ENCODE peak calls at places on chromosomes 12 and 14, in four cellular contexts. C is ovary, J is right lobe of liver, Q is tibial artery. M is an unnamed sample.

GRCh38 chr12:130473266-130473665 is 135.6 kb downstream of the PIWIL1 start:
- DNase-seq in J (peak), Q (no peak), C (no peak), M (no peak)

GRCh38 chr12:46546634-46547273 is 174.2 kb upstream of the SLC38A2 start:
- DNase-seq in C (no peak), Q (no peak), J (no peak), M (no peak)

GRCh38 chr12:68479261-68479581 is 131.5 kb upstream of the RAP1B start:
- DNase-seq in Q (no peak), J (no peak), C (no peak), M (no peak)

GRCh38 chr12:64457036-64457435 is 5.1 kb downstream of the TBK1 start:
- DNase-seq in Q (no peak), J (no peak), C (no peak), M (no peak)

GRCh38 chr12:33486058-33486457 is 46.4 kb upstream of the SYT10 start:
- DNase-seq in C (no peak), Q (no peak), J (no peak), M (no peak)

GRCh38 chr14:22814945-22815713 is at the start of gene SLC7A7:
- DNase-seq in C (no peak), Q (no peak), J (no peak), M (no peak)

GRCh38 chr14:54785111-54785777 is 117.4 kb downstream of the GCH1 start:
- DNase-seq in J (no peak), C (no peak), Q (peak), M (peak)

GRCh38 chr14:48672506-48672905 is 913.7 kb downstream of the RPS29 start:
- DNase-seq in Q (no peak), C (no peak), J (no peak), M (no peak)

GRCh38 chr12:47775100-47775911 is 2.3 kb downstream of the SLC48A1 start:
- DNase-seq in C (peak), J (no peak), Q (no peak), M (no peak)

GRCh38 chr12:130973906-130974305 is 20.2 kb downstream of the ADGRD1 start:
- DNase-seq in C (no peak), Q (no peak), J (no peak), M (no peak)

GRCh38 chr12:105729372-105729771 is 398.9 kb downstream of the C12orf75 start:
- DNase-seq in C (no peak), J (no peak), Q (no peak), M (no peak)

GRCh38 chr12:120249875-120250795 is 15.4 kb downstream of the PXN start:
- DNase-seq in Q (peak), C (no peak), J (peak), M (peak)

GRCh38 chr12:1947081-1947480 is 28.6 kb upstream of the CACNA2D4 start:
- DNase-seq in J (no peak), C (no peak), Q (no peak), M (no peak)

GRCh38 chr12:104672501-104673265 is 215.9 kb downstream of the CHST11 start:
- DNase-seq in J (no peak), C (no peak), Q (peak), M (peak)

GRCh38 chr12:122080149-122081107 is 1.9 kb downstream of the MLXIP start:
- DNase-seq in C (peak), Q (peak), J (peak), M (peak)

GRCh38 chr14:101665478-101666078 is 95.9 kb upstream of the PPP2R5C start:
- DNase-seq in C (peak), Q (no peak), J (no peak), M (no peak)

GRCh38 chr14:31336646-31337045 is 83.7 kb downstream of the HEATR5A start:
- DNase-seq in J (no peak), Q (no peak), C (no peak), M (no peak)

GRCh38 chr12:50066402-50066801 is 9.0 kb downstream of the ASIC1 start:
- DNase-seq in Q (no peak), C (no peak), J (peak), M (no peak)

GRCh38 chr12:48118491-48118890 is 673 bp upstream of the PFKM start:
- DNase-seq in J (no peak), C (no peak), Q (no peak), M (no peak)

GRCh38 chr12:12979731-12980259 is 20.3 kb downstream of the HEBP1 start:
- DNase-seq in C (peak), J (no peak), Q (no peak), M (no peak)

GRCh38 chr12:120737557-120738251 is 12.1 kb downstream of the ACADS start:
- DNase-seq in C (no peak), J (no peak), Q (no peak), M (no peak)

GRCh38 chr14:72451081-72451972 is 442.6 kb downstream of the DPF3 start:
- DNase-seq in J (no peak), Q (no peak), C (no peak), M (no peak)

GRCh38 chr12:57154804-57155434 is 7.5 kb upstream of the LRP1-AS start:
- DNase-seq in Q (no peak), C (no peak), J (no peak), M (no peak)

GRCh38 chr14:81161749-81162148 is 59.0 kb downstream of the GTF2A1 start:
- DNase-seq in Q (no peak), C (no peak), J (no peak), M (no peak)

GRCh38 chr14:81166126-81166525 is 54.6 kb downstream of the GTF2A1 start:
- DNase-seq in Q (no peak), C (no peak), J (no peak), M (no peak)

GRCh38 chr14:81162941-81163340 is 57.8 kb downstream of the GTF2A1 start:
- DNase-seq in C (no peak), Q (no peak), J (no peak), M (no peak)

GRCh38 chr14:81164167-81164774 is 56.5 kb downstream of the GTF2A1 start:
- DNase-seq in Q (peak), J (no peak), C (peak), M (no peak)

DNA sequence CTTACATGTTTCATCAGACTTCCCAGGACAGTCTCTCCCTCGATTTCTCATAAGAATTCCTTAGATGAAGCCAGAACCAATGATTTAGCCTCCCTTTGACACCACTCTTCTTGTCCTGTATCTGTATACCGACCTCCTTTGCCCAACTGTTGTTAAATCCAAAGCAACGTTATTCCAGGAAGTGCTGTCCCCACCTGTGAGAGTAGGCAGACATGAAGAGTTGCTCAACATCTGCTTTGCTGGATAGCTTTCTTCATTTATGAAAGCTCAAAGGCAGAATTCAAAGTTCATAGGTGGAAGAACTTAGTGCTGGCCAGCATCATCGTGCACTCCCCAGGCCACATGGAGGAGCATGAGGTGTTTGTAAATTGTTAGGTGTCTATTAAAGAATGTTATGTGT is 55.6 kb downstream of the GTF2A1 start:
- DNase-seq in Q (no peak), J (no peak), C (no peak), M (no peak)
- H3K27ac ChIP-seq in Q (no peak), J (peak), C (no peak), M (no peak)

DNA sequence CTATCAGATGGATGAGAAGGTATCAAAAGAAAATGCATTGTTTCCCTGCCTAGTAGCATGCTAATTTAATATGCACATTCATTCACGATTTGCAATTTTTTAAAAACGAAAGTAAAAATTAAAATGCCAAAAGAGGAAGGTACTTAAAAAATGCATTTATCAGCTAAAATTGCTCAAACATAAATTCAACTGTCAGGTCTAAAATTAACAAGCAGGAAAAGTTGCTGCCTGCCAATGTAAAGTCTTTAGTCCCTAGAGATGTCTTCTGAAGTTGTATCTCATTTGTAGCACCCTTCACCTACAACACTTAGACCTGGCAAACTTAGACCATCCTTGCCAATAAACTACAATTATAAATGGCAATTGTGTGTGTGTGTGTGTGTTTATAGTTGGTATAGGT is 7.8 kb downstream of the ATF7 start:
- DNase-seq in J (no peak), Q (no peak), C (no peak), M (no peak)
- H3K27ac ChIP-seq in J (peak), Q (peak), C (no peak), M (peak)

GRCh38 chr14:85415015-85415712 is 114.8 kb upstream of the FLRT2 start:
- DNase-seq in Q (peak), J (no peak), C (peak), M (peak)
- H3K27ac ChIP-seq in Q (no peak), J (no peak), C (no peak), M (peak)

DNA sequence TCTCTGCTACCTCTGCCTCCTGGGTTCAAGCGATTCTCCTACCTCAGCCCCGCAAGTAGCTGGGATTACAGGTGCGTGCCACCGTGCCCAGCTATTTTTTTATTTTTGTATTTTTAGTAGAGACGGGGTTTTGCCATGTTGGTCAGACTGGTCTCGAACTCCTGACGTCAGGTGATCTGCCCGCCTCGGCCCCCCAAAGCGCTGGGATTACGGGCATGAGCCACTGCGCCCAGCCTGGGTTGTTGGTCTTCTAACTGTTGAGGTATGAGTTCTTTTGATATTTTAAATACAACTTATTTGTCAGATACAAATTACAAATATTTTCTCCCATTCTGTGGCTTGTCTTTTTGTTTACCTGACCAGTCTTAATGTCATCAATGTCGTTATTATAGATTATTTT is 95.9 kb downstream of the PCNX1 start:
- DNase-seq in J (no peak), C (no peak), Q (no peak), M (no peak)
- H3K27ac ChIP-seq in J (no peak), C (no peak), Q (no peak), M (no peak)

DNA sequence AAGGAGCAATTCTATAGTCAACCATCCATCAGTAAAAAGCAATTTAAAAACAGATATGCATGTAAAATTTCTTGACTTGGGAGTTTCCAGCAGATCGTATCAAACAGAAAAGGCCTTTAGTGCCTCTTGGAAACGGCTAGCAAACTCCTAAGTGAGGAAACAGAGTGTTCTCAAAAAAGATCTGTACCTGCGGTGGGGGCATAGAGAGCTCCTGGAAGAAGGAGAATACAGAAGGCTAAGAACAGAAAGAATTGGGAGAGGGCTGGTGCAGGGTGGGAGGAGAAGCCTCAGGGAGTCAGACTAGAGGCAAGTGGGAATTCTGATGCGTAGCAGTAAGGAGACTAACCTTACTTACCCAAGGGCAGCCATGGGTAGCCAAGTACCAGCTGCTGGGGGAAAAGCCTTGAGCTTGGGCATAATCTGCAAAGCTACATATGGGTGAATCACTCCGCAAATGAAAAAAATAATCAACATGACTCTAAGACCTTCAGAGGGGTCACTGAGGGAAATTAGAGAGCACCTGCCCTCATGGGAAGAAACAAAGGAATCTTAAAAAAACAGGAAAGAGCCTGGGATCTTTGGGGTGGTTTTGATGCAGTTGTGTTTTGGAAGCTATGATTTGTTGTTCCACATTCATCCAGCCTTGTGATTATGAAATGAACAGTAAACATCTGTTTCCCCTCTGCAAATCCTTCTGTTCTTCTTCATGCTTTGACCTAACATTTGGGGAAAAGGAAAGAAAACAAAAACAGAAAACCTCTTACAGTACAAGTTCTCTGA is 10.4 kb downstream of the RHOJ start:
- DNase-seq in Q (no peak), J (no peak), C (no peak), M (no peak)
- H3K27ac ChIP-seq in Q (no peak), J (no peak), C (no peak), M (peak)

M was measured in left ventricle myocardium inferior.